ENCODE peak calls at places on chromosomes 2 and 18, in six cellular contexts. K, P, I, S, T and Y are unnamed samples.

GRCh38 chr18:13252696-13253410 is 34.3 kb downstream of the LDLRAD4 start:
- DNase-seq in K (no peak), P (no peak), I (no peak), S (no peak), T (no peak), Y (no peak)

GRCh38 chr18:9741821-9742541 is 33.9 kb downstream of the RAB31 start:
- DNase-seq in K (no peak), P (no peak), I (peak), S (peak), T (no peak), Y (no peak)

GRCh38 chr2:98775146-98775988 is 44.4 kb upstream of the MGAT4A start:
- DNase-seq in K (no peak), P (no peak), I (no peak), S (no peak), T (no peak), Y (no peak)

GRCh38 chr2:37523861-37524362 is 147.5 kb downstream of the CDC42EP3 start:
- DNase-seq in K (no peak), P (no peak), I (no peak), S (no peak), T (no peak), Y (no peak)

GRCh38 chr18:470661-471501 is 29.6 kb downstream of the COLEC12 start:
- DNase-seq in K (no peak), P (no peak), I (no peak), S (no peak), T (no peak), Y (no peak)

GRCh38 chr2:239882335-239882734 is 142.8 kb downstream of the NDUFA10 start:
- DNase-seq in K (peak), P (peak), I (peak), S (peak), T (no peak), Y (no peak)

GRCh38 chr2:72694715-72695496 is 130.9 kb downstream of the EXOC6B start:
- DNase-seq in K (peak), P (peak), I (no peak), S (peak), T (no peak), Y (peak)

GRCh38 chr2:42853571-42854206 is 61.3 kb upstream of the HAAO start:
- DNase-seq in K (no peak), P (no peak), I (no peak), S (no peak), T (no peak), Y (no peak)

GRCh38 chr2:47688561-47688960 is 94.4 kb upstream of the MSH6 start:
- DNase-seq in K (no peak), P (no peak), I (no peak), S (no peak), T (no peak), Y (no peak)

GRCh38 chr2:131004446-131005209 is 88.6 kb downstream of the FAM168B start:
- DNase-seq in K (peak), P (no peak), I (no peak), S (no peak), T (no peak), Y (no peak)

GRCh38 chr2:73063909-73064875 is 7.3 kb downstream of the SFXN5 start:
- DNase-seq in K (no peak), P (peak), I (no peak), S (no peak), T (no peak), Y (peak)

GRCh38 chr2:110818767-110819481 is 86.6 kb downstream of the ACOXL start:
- DNase-seq in K (no peak), P (no peak), I (no peak), S (no peak), T (no peak), Y (peak)

GRCh38 chr18:50034029-50034428 is 160.9 kb downstream of the MYO5B start:
- DNase-seq in K (no peak), P (no peak), I (no peak), S (no peak), T (no peak), Y (no peak)

GRCh38 chr2:13584020-13584419 is 867.3 kb downstream of the TRIB2 start:
- DNase-seq in K (no peak), P (no peak), I (no peak), S (no peak), T (no peak), Y (no peak)

GRCh38 chr2:43927442-43927841 is 68.3 kb downstream of the LRPPRC start:
- DNase-seq in K (no peak), P (no peak), I (no peak), S (no peak), T (peak), Y (no peak)

GRCh38 chr2:3159801-3160545 is 217.6 kb downstream of the EIPR1 start:
- DNase-seq in K (peak), P (no peak), I (no peak), S (no peak), T (no peak), Y (no peak)

GRCh38 chr2:20346565-20347127 is 4.0 kb downstream of the PUM2 start:
- DNase-seq in K (no peak), P (no peak), I (no peak), S (no peak), T (no peak), Y (no peak)

GRCh38 chr18:46042571-46043123 is 29.4 kb downstream of the PSTPIP2 start:
- DNase-seq in K (no peak), P (no peak), I (no peak), S (no peak), T (no peak), Y (no peak)

GRCh38 chr18:63869374-63869773 is 18.1 kb upstream of the SERPINB2 start:
- DNase-seq in K (no peak), P (no peak), I (no peak), S (no peak), T (no peak), Y (no peak)

GRCh38 chr2:184683923-184684322 is 85.6 kb downstream of the ZNF804A start:
- DNase-seq in K (peak), P (no peak), I (no peak), S (no peak), T (no peak), Y (no peak)

GRCh38 chr2:10876963-10877362 is 34.8 kb upstream of the KCNF1 start:
- DNase-seq in K (no peak), P (no peak), I (no peak), S (no peak), T (no peak), Y (no peak)

GRCh38 chr18:67428805-67429204 is 87.7 kb downstream of the DSEL start:
- DNase-seq in K (no peak), P (no peak), I (no peak), S (no peak), T (no peak), Y (no peak)

GRCh38 chr2:222859786-222860726 is 780 bp upstream of the ACSL3 start:
- DNase-seq in K (peak), P (no peak), I (no peak), S (peak), T (no peak), Y (peak)

GRCh38 chr2:70019096-70019495 is 57.7 kb upstream of the ASPRV1 start:
- DNase-seq in K (no peak), P (no peak), I (no peak), S (no peak), T (no peak), Y (no peak)

GRCh38 chr18:33135951-33136660 is 304.4 kb downstream of the CCDC178 start:
- DNase-seq in K (no peak), P (no peak), I (no peak), S (no peak), T (no peak), Y (no peak)

GRCh38 chr2:56008661-56009411 is 85.3 kb upstream of the EFEMP1 start:
- DNase-seq in K (peak), P (no peak), I (peak), S (no peak), T (no peak), Y (no peak)

GRCh38 chr2:56012216-56012615 is 88.6 kb upstream of the EFEMP1 start:
- DNase-seq in K (no peak), P (no peak), I (no peak), S (no peak), T (no peak), Y (no peak)

GRCh38 chr2:56013475-56013874 is 89.9 kb upstream of the EFEMP1 start:
- DNase-seq in K (no peak), P (no peak), I (no peak), S (no peak), T (no peak), Y (no peak)

GRCh38 chr2:56011624-56012023 is 88.0 kb upstream of the EFEMP1 start:
- DNase-seq in K (no peak), P (no peak), I (no peak), S (no peak), T (no peak), Y (no peak)

DNA sequence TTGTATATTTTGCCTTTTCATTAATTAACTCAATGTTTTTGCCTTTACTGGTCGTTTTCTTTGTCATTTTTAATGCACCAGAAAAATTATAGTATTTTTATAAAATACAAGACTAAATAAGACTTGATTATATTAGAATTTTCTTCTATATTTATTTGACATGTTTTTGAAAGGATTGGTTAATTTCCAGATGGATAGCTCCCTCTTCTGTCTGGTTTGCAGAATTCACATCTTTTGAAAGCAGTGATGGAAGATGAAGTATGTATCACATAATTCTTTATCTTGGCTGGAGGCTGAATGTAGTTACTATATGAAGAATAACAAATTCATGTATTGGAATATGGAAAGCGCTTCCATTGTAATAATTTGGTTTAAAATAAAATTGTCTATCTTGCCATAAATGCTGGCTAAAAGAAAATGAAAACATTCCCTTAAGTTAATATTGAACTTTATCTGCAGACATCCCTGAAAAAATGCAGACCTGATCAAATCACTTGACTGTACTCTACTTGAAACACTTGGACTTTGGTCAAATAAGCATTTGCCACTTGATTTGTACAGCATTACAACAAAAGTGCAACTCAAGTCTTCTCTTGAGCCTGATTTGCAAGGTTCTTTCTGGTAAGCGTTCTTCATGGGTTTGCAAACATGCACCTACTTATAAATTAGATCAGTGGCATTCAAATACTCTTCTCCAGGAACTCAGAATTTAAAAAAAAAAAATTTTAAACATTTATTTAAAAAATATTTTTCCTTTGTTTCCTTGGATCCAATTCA is 86.4 kb upstream of the EFEMP1 start:
- DNase-seq in K (peak), P (peak), I (no peak), S (peak), T (no peak), Y (peak)
- TF ChIP-seq CHD2 in K (no peak), P (no peak), I (no peak), S (no peak), T (no peak), Y (no peak)

DNA sequence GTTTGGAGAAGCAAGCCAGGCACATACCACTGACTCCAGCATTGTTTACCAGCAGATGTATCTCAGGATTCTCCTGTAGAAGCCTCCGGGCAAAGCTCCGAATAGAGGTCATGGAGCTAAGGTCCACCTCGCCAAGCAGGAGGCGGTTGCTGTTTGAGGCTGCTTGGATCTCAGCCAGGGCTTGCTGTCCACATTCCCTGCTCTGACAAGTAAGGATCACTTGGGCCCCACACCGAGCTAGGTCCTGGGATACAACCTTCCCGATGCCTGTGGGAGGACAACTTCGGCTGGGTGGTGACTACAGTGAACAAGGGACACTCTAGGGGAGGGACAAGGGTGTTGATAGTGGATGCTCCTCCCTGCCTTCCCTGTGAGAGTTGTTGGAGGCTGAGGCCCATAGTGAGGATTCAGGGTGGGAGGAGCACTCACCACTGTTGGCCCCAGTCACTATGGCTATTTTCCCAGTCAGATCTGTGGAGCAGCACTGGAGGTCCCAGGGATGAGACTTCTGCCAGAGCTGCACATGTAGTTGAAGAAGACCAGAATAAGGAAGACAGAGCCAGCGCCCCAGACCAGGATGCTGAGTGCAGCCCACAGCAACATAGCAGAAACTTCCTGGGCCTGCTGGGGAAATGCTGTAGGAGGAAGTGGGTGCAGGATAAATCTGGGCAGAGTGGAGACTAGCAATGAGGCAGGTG is 8.3 kb downstream of the C2orf81 start:
- DNase-seq in K (no peak), P (no peak), I (no peak), S (peak), T (no peak), Y (no peak)
- TF ChIP-seq CHD2 in K (no peak), P (no peak), I (no peak), S (no peak), T (no peak), Y (no peak)

DNA sequence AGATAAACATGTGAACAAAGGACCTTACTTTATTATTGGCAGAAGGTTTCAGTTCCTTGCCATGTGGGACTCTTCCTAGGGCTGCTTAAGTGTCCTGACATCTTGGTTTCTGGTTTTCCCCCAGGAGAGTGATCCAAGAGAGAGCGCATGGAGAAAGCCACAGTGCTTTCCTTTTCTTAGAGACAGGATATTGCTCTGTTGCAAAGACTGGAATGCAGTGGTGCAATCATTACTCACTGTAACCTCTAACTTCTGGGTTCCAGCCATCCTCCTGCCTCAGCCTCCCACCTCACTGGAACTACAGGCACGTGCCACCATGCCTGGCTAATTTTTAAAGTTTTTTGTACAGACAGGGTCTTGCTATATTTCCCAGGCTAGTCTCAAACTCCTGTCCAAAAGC is 38.1 kb upstream of the TCF7L1 start:
- DNase-seq in K (no peak), P (no peak), I (no peak), S (no peak), T (no peak), Y (no peak)
- TF ChIP-seq CHD2 in K (no peak), P (no peak), I (no peak), S (no peak), T (no peak), Y (no peak)

DNA sequence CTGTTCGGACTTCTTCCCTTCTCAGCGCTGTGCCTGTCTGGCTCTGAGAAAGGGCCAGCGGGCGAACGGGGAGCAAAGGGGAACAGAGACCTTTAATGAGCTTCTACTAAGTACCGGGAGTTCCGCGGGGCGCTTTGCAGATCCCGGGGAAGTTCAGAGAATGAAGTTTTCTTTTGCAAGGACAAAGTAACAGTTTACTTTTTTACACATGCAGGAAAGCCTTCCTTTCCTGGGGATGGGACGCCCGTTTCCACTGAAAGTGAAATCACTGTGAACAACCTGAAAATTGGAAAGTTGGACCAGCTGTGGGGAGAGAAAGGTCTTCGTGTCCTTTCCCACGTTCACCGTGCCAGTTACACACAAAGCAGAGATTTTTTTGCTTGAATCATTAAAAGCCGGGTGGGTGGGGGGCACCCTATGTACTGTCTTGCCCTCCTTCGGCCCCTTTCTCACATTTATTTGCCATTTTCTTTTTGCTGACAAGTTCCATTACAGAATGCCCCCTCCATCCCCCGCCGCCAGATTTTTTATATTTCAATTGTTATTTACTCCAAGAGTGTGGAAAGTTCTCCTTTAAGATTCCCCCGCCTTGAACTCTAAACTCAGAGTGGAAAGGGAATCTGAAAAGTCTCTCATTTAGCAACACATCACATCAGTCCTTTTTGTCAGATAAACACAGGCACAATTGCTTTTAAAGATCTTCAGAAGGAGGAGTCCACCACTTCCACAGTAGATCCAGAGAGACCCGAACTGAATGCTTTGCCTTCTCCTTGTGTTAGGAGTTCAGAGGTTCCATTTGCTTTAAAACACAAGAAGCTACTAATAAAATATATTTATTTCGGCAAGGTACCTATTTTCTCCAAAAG is 1.1 kb upstream of the FN1 start:
- DNase-seq in K (no peak), P (no peak), I (no peak), S (no peak), T (no peak), Y (no peak)
- TF ChIP-seq CHD2 in K (no peak), P (no peak), I (no peak), S (no peak), T (no peak), Y (no peak)

GRCh38 chr18:76565238-76566173 is 70.5 kb upstream of the ZNF516 start:
- DNase-seq in K (peak), P (peak), I (peak), S (peak), T (no peak), Y (peak)
- TF ChIP-seq CHD2 in K (no peak), P (no peak), I (no peak), S (no peak), T (no peak), Y (no peak)

DNA sequence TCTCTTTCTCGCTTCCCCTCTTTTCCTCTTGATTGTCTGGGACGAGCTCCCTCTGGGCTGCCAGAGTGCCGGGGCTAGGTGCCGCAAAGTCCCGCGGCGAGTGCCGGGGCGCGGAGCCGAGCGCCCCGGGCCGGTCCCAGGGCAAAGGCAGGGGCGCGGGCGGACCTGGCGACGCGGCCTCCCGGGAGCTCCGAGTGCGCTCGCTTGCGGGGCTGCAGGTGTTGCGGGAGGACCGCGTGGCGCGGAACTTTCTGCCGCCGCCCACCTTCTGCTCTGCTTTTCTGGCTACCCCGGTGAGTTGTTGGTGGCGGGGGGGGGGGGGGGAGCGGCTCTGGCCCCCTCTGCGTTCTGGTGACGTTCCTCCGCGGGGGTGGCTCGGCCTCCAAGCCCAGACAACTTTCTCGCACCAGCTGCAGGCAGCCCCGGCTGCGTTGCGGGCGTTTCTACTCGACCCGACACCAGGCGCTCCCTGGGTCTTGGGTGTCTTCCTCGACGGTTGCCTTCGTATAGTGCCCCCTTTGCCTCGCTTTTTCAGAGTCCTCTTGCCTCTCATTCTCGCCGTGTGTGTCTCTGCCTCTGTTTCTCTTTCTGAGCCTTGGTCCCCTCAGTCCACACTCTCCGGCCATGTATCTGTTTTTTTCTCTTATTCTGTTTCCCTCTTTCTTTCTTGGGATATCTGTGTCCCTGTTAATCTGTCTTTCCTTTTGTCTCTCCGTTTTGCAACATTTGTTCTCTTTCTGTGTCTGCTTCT is 764 bp downstream of the GALNT13 start:
- DNase-seq in K (peak), P (no peak), I (no peak), S (no peak), T (no peak), Y (peak)
- TF ChIP-seq CHD2 in K (no peak), P (no peak), I (no peak), S (no peak), T (no peak), Y (no peak)